ENCODE peak calls at places on chromosome 3, in eight cellular contexts. U is Panc1, P is vagina, Y is SK-N-SH, A is breast epithelium, E is sigmoid colon, M is stomach, W is K562. H is an unnamed sample.

GRCh38 chr3:32354362-32354778 is 37.3 kb upstream of the CMTM7 start:
- DNase-seq in Y (no peak), P (no peak), U (no peak), W (no peak), E (no peak), A (no peak), M (no peak), H (no peak)

GRCh38 chr3:123236902-123237301 is 35.2 kb downstream of the SEC22A start:
- DNase-seq in U (no peak), Y (no peak), A (no peak), P (no peak), W (no peak), M (no peak), E (no peak), H (no peak)

GRCh38 chr3:5194341-5194740 is 6.8 kb downstream of the EDEM1 start:
- DNase-seq in E (no peak), U (no peak), W (no peak), Y (no peak), A (no peak), M (no peak), P (no peak), H (no peak)

GRCh38 chr3:66468016-66468735 is 32.6 kb downstream of the LRIG1 start:
- DNase-seq in U (no peak), P (no peak), W (no peak), M (no peak), A (no peak), Y (no peak), E (no peak), H (no peak)

GRCh38 chr3:114428173-114428606 is 134.4 kb downstream of the TIGIT start:
- DNase-seq in E (no peak), P (no peak), W (no peak), U (no peak), M (no peak), A (no peak), Y (no peak), H (no peak)

GRCh38 chr3:13708871-13709595 is 160.1 kb downstream of the FBLN2 start:
- DNase-seq in Y (no peak), M (no peak), U (no peak), E (no peak), P (peak), W (no peak), A (peak), H (peak)

GRCh38 chr3:183437696-183438564 is 9.5 kb upstream of the MCF2L2 start:
- DNase-seq in E (no peak), P (no peak), A (no peak), M (no peak), U (no peak), Y (no peak), W (no peak), H (no peak)

GRCh38 chr3:147195896-147196295 is 210.4 kb downstream of the ZIC4 start:
- DNase-seq in P (no peak), Y (no peak), W (no peak), A (no peak), U (no peak), M (no peak), E (no peak), H (no peak)

GRCh38 chr3:71210257-71211002 is 373.1 kb downstream of the FOXP1 start:
- DNase-seq in U (no peak), A (no peak), E (peak), Y (no peak), M (peak), P (no peak), W (peak), H (no peak)

GRCh38 chr3:193890036-193890897 is 245.7 kb upstream of the HES1 start:
- DNase-seq in U (no peak), M (peak), P (peak), W (no peak), Y (no peak), A (no peak), E (peak), H (no peak)

GRCh38 chr3:59388555-59389280 is 338.9 kb upstream of the CFAP20DC start:
- DNase-seq in E (no peak), U (no peak), M (no peak), Y (no peak), W (no peak), A (no peak), P (no peak), H (no peak)

GRCh38 chr3:72234394-72234793 is 449.4 kb upstream of the PROK2 start:
- DNase-seq in W (no peak), E (no peak), U (no peak), Y (no peak), M (no peak), A (no peak), P (no peak), H (no peak)
- TF ChIP-seq POLR2AphosphoS5 in W (no peak), E (no peak), U (no peak), Y (no peak), M (peak), A (peak), P (no peak), H (peak)

GRCh38 chr3:108127301-108127988 is 36.6 kb upstream of the CD47 start:
- DNase-seq in M (no peak), A (no peak), W (no peak), Y (no peak), U (no peak), E (no peak), P (no peak), H (no peak)

GRCh38 chr3:108124337-108125150 is 33.7 kb upstream of the CD47 start:
- DNase-seq in W (peak), M (no peak), P (no peak), U (no peak), A (no peak), E (no peak), Y (no peak), H (no peak)

GRCh38 chr3:108125151-108125540 is 34.3 kb upstream of the CD47 start:
- DNase-seq in Y (no peak), E (no peak), U (no peak), W (no peak), P (no peak), A (no peak), M (no peak), H (no peak)

GRCh38 chr3:108126348-108126747 is 35.5 kb upstream of the CD47 start:
- DNase-seq in E (no peak), M (no peak), P (no peak), U (no peak), A (no peak), Y (no peak), W (no peak), H (no peak)

DNA sequence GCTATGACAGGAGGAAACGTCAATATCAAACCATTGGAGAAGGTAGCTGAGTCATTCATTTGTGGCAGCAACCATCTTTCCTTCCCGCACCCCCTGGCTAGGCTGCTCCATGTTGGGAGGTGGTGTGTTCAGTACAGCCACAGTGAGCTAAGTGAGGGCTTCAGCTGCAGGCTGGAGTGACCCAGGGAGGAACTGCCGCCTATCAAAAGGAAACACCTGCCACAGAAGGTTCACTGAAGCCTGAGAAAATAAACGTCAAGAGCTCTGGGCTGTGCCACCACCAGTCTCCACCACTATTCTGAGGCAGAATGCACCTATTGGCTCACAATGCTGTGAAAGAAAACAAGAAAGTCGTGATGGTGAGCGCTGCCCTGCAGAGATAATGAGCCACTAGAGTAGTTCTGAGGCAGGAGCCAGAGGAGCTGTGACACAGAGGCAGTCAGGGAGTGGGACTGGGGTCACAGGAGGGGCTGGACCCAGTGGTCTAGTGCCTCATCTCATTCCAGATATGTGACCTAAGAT is 34.8 kb upstream of the CD47 start:
- DNase-seq in W (peak), P (no peak), Y (no peak), U (no peak), M (no peak), E (no peak), A (no peak), H (no peak)
- H3K4me3 ChIP-seq in W (peak), P (no peak), Y (no peak), U (no peak), M (no peak), E (no peak), A (no peak), H (no peak)

GRCh38 chr3:58134468-58134867 is 76.3 kb downstream of the DNASE1L3 start:
- DNase-seq in E (no peak), U (no peak), M (no peak), Y (no peak), A (no peak), W (no peak), P (no peak), H (no peak)
- TF ChIP-seq POLR2AphosphoS5 in E (no peak), U (no peak), M (no peak), Y (no peak), A (no peak), W (no peak), P (no peak), H (no peak)

GRCh38 chr3:45777753-45778386 is 18.5 kb downstream of the SLC6A20 start:
- DNase-seq in U (no peak), M (peak), A (no peak), E (peak), W (no peak), Y (no peak), P (peak), H (no peak)
- H3K4me3 ChIP-seq in U (no peak), M (no peak), A (no peak), E (no peak), W (no peak), Y (no peak), P (no peak), H (no peak)

DNA sequence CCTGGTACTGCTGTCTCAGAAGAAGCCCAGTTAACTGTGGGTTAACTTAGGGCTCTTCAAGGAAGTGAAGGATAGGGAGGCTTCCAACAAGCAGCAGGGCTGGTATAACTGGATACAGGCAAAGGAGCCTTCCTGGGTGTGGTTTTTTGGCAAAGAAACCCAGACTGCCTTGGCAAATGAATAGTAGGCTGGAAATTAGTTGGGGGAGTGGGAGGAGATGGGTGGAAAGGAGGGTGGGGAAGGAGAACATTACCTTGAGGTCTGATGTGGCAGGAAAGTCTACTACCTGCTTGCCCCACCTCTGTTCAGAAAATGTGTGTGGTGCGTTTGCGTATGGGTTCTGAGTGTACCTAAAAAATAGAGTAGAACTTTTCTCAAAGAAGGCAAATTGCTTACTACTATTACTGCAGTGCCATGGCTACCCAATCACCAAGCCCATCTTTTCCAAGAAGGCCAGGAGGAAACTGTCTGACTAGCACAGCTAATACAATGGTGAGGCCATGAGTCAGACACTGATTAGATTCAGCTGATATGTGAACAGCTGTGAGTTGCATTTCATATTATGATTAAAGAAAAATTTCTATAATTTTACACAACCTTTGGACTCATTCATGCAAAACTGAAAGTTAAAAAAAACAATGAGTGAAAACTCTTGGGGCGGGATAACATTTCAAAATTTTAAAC is 55.2 kb downstream of the SPTSSB start:
- DNase-seq in A (no peak), E (no peak), W (no peak), P (no peak), U (no peak), Y (no peak), M (peak), H (no peak)
- TF ChIP-seq POLR2AphosphoS5 in A (no peak), E (no peak), W (no peak), P (peak), U (no peak), Y (no peak), M (no peak), H (no peak)

DNA sequence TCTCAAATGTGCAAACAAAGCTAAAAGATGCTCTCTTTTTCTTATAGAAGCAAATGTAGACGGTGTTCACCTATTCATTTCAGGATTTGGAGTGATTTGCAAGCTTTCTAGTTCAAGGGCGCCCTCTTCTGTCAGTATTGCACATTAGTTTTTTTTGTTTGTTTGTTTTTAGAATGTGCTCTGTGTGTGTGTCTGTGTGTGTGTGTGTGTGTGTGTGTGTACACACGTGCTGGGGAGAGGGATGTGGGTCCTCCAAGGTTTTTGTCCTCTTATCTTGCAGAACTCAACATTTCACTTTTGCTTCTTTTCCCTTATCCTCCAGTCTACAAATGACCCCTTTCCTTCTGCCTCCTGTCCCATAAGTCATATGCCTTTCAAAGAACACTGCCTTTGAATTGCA is 23.5 kb downstream of the DNAH1 start:
- DNase-seq in E (no peak), U (peak), A (no peak), P (no peak), Y (peak), W (peak), M (no peak), H (no peak)
- H3K4me3 ChIP-seq in E (no peak), U (no peak), A (no peak), P (no peak), Y (peak), W (no peak), M (no peak), H (no peak)

GRCh38 chr3:30342319-30343060 is 263.9 kb upstream of the TGFBR2 start:
- DNase-seq in M (no peak), U (peak), E (peak), P (no peak), Y (no peak), W (no peak), A (no peak), H (no peak)
- TF ChIP-seq POLR2AphosphoS5 in M (peak), U (no peak), E (peak), P (peak), Y (peak), W (no peak), A (no peak), H (peak)

GRCh38 chr3:99286266-99286845 is 352.0 kb upstream of the COL8A1 start:
- DNase-seq in P (no peak), U (no peak), E (no peak), Y (no peak), A (no peak), W (no peak), M (no peak), H (no peak)
- H3K4me3 ChIP-seq in P (no peak), U (no peak), E (no peak), Y (no peak), A (no peak), W (no peak), M (no peak), H (no peak)